ENCODE peak calls at places on chromosomes 12 and 14, in four cellular contexts. E is HTR-8/SVneo; S is lower leg skin; G is naive thymus-derived CD8-positive, alpha-beta T cell. F is an unnamed sample.

GRCh38 chr14:53608369-53608768 is 348.3 kb downstream of the BMP4 start:
- DNase-seq in E (no peak), S (peak; percentile 67), G (no peak), F (no peak)

GRCh38 chr14:60197629-60198318 is 32.6 kb upstream of the DHRS7 start:
- DNase-seq in E (no peak), S (no peak), G (no peak), F (no peak)

GRCh38 chr12:42237052-42237852 is 796 bp downstream of the YAF2 start:
- DNase-seq in E (peak; percentile 64), S (peak; percentile 46), G (peak; percentile 62), F (peak; percentile 82)

GRCh38 chr14:61642246-61642982 is 52.9 kb upstream of the HIF1A start:
- DNase-seq in E (no peak), S (no peak), G (no peak), F (no peak)

GRCh38 chr12:54276368-54276767 is 3.6 kb downstream of the CBX5 start:
- DNase-seq in E (no peak), S (no peak), G (no peak), F (no peak)

GRCh38 chr12:123748171-123748570 is 13.9 kb upstream of the DNAH10 start:
- DNase-seq in E (no peak), S (no peak), G (no peak), F (no peak)

GRCh38 chr12:31324116-31324844 is 1.7 kb downstream of the SINHCAF start:
- DNase-seq in E (no peak), S (peak; percentile 54), G (peak; percentile 83), F (peak; percentile 77)

GRCh38 chr12:116563262-116563661 is 4.1 kb downstream of the MAP1LC3B2 start:
- DNase-seq in E (no peak), S (no peak), G (no peak), F (no peak)

GRCh38 chr12:102848832-102849231 is 68.2 kb downstream of the PAH start:
- DNase-seq in E (no peak), S (no peak), G (no peak), F (no peak)

GRCh38 chr14:64995291-64995690 is 8.6 kb downstream of the FNTB start:
- DNase-seq in E (no peak), S (no peak), G (no peak), F (no peak)

GRCh38 chr12:54562720-54563356 is 13.4 kb downstream of the PDE1B start:
- DNase-seq in E (no peak), S (no peak), G (no peak), F (no peak)

GRCh38 chr12:96078281-96078761 is 42.9 kb upstream of the LTA4H start:
- DNase-seq in E (no peak), S (no peak), G (no peak), F (no peak)

GRCh38 chr14:54338696-54339317 is 58.0 kb upstream of the CDKN3 start:
- DNase-seq in E (peak; percentile 54), S (no peak), G (no peak), F (no peak)

GRCh38 chr14:92456215-92457017 is 57.2 kb upstream of the RIN3 start:
- DNase-seq in E (peak; percentile 79), S (no peak), G (no peak), F (no peak)

GRCh38 chr14:77025744-77026165 is 2.8 kb downstream of the IRF2BPL start:
- DNase-seq in E (no peak), S (no peak), G (no peak), F (no peak)

GRCh38 chr12:32051511-32052299 is 54.9 kb upstream of the BICD1 start:
- DNase-seq in E (peak; percentile 28), S (no peak), G (no peak), F (no peak)

GRCh38 chr14:90624228-90624627 is 192.0 kb downstream of the TTC7B start:
- DNase-seq in E (peak; percentile 76), S (no peak), G (no peak), F (peak; percentile 42)

GRCh38 chr14:94989417-94989816 is 167.9 kb downstream of the DICER1 start:
- DNase-seq in E (no peak), S (no peak), G (no peak), F (no peak)

GRCh38 chr14:29352681-29353080 is 575.0 kb downstream of the PRKD1 start:
- DNase-seq in E (no peak), S (no peak), G (no peak), F (no peak)

GRCh38 chr12:19689801-19690472 is 250.6 kb downstream of the AEBP2 start:
- DNase-seq in E (no peak), S (peak; percentile 38), G (no peak), F (no peak)

GRCh38 chr14:95701846-95702221 is 12.1 kb downstream of the TCL1A start:
- DNase-seq in E (no peak), S (no peak), G (no peak), F (no peak)

GRCh38 chr14:99735189-99736135 is 51.4 kb downstream of the CYP46A1 start:
- DNase-seq in E (no peak), S (no peak), G (no peak), F (peak; percentile 12)

GRCh38 chr12:85835810-85836715 is at the start of gene RASSF9:
- DNase-seq in E (no peak), S (peak; percentile 60), G (no peak), F (peak; percentile 79)

GRCh38 chr12:26273811-26274210 is 78.4 kb downstream of the SSPN start:
- DNase-seq in E (no peak), S (no peak), G (no peak), F (peak; percentile 46)

F was measured in tibial artery.